ENCODE peak calls at places on chromosomes 16 and 17, in eight cellular contexts. One of them, this sample, is unnamed.

GRCh38 chr17:51435171-51435552 is 174.8 kb downstream of the UTP18 start:
- DNase-seq in T1000: no peak
- DNase-seq in heart left ventricle: no peak
- DNase-seq in NCI-H1436: no peak
- DNase-seq in stimulated activated CD8-positive, alpha-beta memory T cell treated with anti-CD3 and anti-CD28 coated beads, Interleukin-7, amount 100 ng/mL, for 24 hours: no peak
- DNase-seq in AG09319: no peak
- DNase-seq in dorsolateral prefrontal cortex: no peak
- DNase-seq in NCI-H524: no peak
- DNase-seq in this sample: no peak

GRCh38 chr16:56589141-56590039 is at the start of gene MT3:
- DNase-seq in T1000: no peak
- DNase-seq in stimulated activated CD8-positive, alpha-beta memory T cell treated with anti-CD3 and anti-CD28 coated beads, Interleukin-7, amount 100 ng/mL, for 24 hours: no peak
- DNase-seq in AG09319: no peak
- DNase-seq in NCI-H524: peak; percentile 78
- DNase-seq in heart left ventricle: no peak
- DNase-seq in dorsolateral prefrontal cortex: peak; percentile 93
- DNase-seq in NCI-H1436: peak; percentile 16
- DNase-seq in this sample: no peak

GRCh38 chr17:6666077-6666521 is 14.5 kb downstream of the C17orf100 start:
- DNase-seq in stimulated activated CD8-positive, alpha-beta memory T cell treated with anti-CD3 and anti-CD28 coated beads, Interleukin-7, amount 100 ng/mL, for 24 hours: no peak
- DNase-seq in NCI-H524: peak; percentile 62
- DNase-seq in heart left ventricle: peak; percentile 73
- DNase-seq in AG09319: peak; percentile 63
- DNase-seq in dorsolateral prefrontal cortex: peak; percentile 78
- DNase-seq in T1000: peak; percentile 62
- DNase-seq in NCI-H1436: peak; percentile 41
- DNase-seq in this sample: peak; percentile 60

GRCh38 chr17:73546121-73546520 is 98.1 kb downstream of the SDK2 start:
- DNase-seq in dorsolateral prefrontal cortex: no peak
- DNase-seq in AG09319: no peak
- DNase-seq in NCI-H524: no peak
- DNase-seq in T1000: no peak
- DNase-seq in heart left ventricle: no peak
- DNase-seq in stimulated activated CD8-positive, alpha-beta memory T cell treated with anti-CD3 and anti-CD28 coated beads, Interleukin-7, amount 100 ng/mL, for 24 hours: no peak
- DNase-seq in NCI-H1436: peak; percentile 16
- DNase-seq in this sample: no peak

GRCh38 chr17:13728751-13729150 is 127.0 kb upstream of the HS3ST3A1 start:
- DNase-seq in dorsolateral prefrontal cortex: no peak
- DNase-seq in NCI-H1436: no peak
- DNase-seq in T1000: no peak
- DNase-seq in NCI-H524: no peak
- DNase-seq in stimulated activated CD8-positive, alpha-beta memory T cell treated with anti-CD3 and anti-CD28 coated beads, Interleukin-7, amount 100 ng/mL, for 24 hours: no peak
- DNase-seq in heart left ventricle: no peak
- DNase-seq in AG09319: no peak
- DNase-seq in this sample: no peak

GRCh38 chr16:85963746-85964370 is 64.9 kb downstream of the IRF8 start:
- DNase-seq in NCI-H524: peak; percentile 84
- DNase-seq in AG09319: no peak
- DNase-seq in T1000: no peak
- DNase-seq in heart left ventricle: peak; percentile 88
- DNase-seq in stimulated activated CD8-positive, alpha-beta memory T cell treated with anti-CD3 and anti-CD28 coated beads, Interleukin-7, amount 100 ng/mL, for 24 hours: no peak
- DNase-seq in dorsolateral prefrontal cortex: no peak
- DNase-seq in NCI-H1436: no peak
- DNase-seq in this sample: peak; percentile 17

GRCh38 chr17:14346801-14347200 is 45.9 kb downstream of the HS3ST3B1 start:
- DNase-seq in NCI-H1436: no peak
- DNase-seq in heart left ventricle: no peak
- DNase-seq in stimulated activated CD8-positive, alpha-beta memory T cell treated with anti-CD3 and anti-CD28 coated beads, Interleukin-7, amount 100 ng/mL, for 24 hours: no peak
- DNase-seq in AG09319: no peak
- DNase-seq in NCI-H524: no peak
- DNase-seq in T1000: no peak
- DNase-seq in dorsolateral prefrontal cortex: no peak
- DNase-seq in this sample: no peak

GRCh38 chr17:20009052-20009301 is 182 bp upstream of the SPECC1 start:
- DNase-seq in NCI-H524: no peak
- DNase-seq in heart left ventricle: no peak
- DNase-seq in T1000: no peak
- DNase-seq in stimulated activated CD8-positive, alpha-beta memory T cell treated with anti-CD3 and anti-CD28 coated beads, Interleukin-7, amount 100 ng/mL, for 24 hours: no peak
- DNase-seq in NCI-H1436: no peak
- DNase-seq in AG09319: no peak
- DNase-seq in dorsolateral prefrontal cortex: no peak
- DNase-seq in this sample: no peak